ENCODE peak calls at places on chromosomes 11 and 22, in six cellular contexts. I is breast epithelium, L is upper lobe of left lung, J is tibial nerve, P is K562, Q is IMR-90. B is an unnamed sample.

GRCh38 chr11:47551086-47551485 is 1.8 kb downstream of the CELF1 start:
- DNase-seq in I (no peak), P (no peak), Q (peak), L (no peak), J (no peak), B (no peak)

GRCh38 chr11:44767421-44767820 is 40.7 kb downstream of the TSPAN18 start:
- DNase-seq in I (no peak), Q (peak), J (no peak), P (no peak), L (no peak), B (no peak)

GRCh38 chr11:84384637-84385227 is 1098.6 kb upstream of the CCDC90B start:
- DNase-seq in L (no peak), I (peak), J (peak), P (peak), Q (peak), B (no peak)

GRCh38 chr11:95520765-95521542 is 268.6 kb downstream of the FAM76B start:
- DNase-seq in P (no peak), J (no peak), L (no peak), Q (no peak), I (peak), B (no peak)

GRCh38 chr11:121153472-121153871 is 52.4 kb downstream of the TECTA start:
- DNase-seq in P (no peak), L (no peak), I (no peak), J (no peak), Q (no peak), B (no peak)

GRCh38 chr11:70167723-70168404 is 35.2 kb upstream of the FADD start:
- DNase-seq in L (no peak), P (no peak), Q (no peak), I (no peak), J (no peak), B (no peak)

GRCh38 chr11:1178201-1178885 is 20.6 kb downstream of the MUC5AC start:
- DNase-seq in Q (no peak), P (no peak), L (peak), I (no peak), J (no peak), B (no peak)

GRCh38 chr11:9977554-9977953 is 313.7 kb downstream of the SWAP70 start:
- DNase-seq in L (no peak), P (no peak), Q (no peak), I (no peak), J (no peak), B (no peak)

GRCh38 chr11:20599424-20600346 is at the start of gene SLC6A5:
- DNase-seq in J (no peak), P (peak), L (no peak), Q (peak), I (no peak), B (no peak)

GRCh38 chr22:38737302-38738060 is 18.3 kb downstream of the SUN2 start:
- DNase-seq in I (no peak), L (no peak), J (no peak), Q (peak), P (no peak), B (no peak)

GRCh38 chr11:44180107-44180506 is 84.6 kb downstream of the EXT2 start:
- DNase-seq in L (no peak), I (no peak), P (no peak), Q (no peak), J (no peak), B (no peak)

GRCh38 chr11:20036625-20037335 is 123.5 kb downstream of the DBX1 start:
- DNase-seq in Q (no peak), J (no peak), P (no peak), L (no peak), I (no peak), B (no peak)

GRCh38 chr11:69075421-69076128 is 26.8 kb downstream of the TPCN2 start:
- DNase-seq in Q (peak), L (peak), I (peak), P (no peak), J (peak), B (no peak)

GRCh38 chr11:104164028-104164520 is at the start of gene PDGFD:
- DNase-seq in I (peak), J (peak), L (peak), P (no peak), Q (peak), B (peak)

GRCh38 chr11:125338886-125339811 is 156.9 kb downstream of the FEZ1 start:
- DNase-seq in L (no peak), P (no peak), I (no peak), Q (no peak), J (peak), B (no peak)

GRCh38 chr22:39360674-39361413 is 11.1 kb downstream of the SYNGR1 start:
- DNase-seq in L (no peak), I (peak), J (no peak), P (no peak), Q (no peak), B (no peak)

GRCh38 chr11:93963072-93963471 is 58.1 kb upstream of the HEPHL1 start:
- DNase-seq in Q (no peak), I (no peak), J (no peak), L (no peak), P (no peak), B (no peak)

GRCh38 chr11:93957553-93957952 is 63.6 kb upstream of the HEPHL1 start:
- DNase-seq in I (no peak), P (no peak), Q (no peak), J (no peak), L (no peak), B (no peak)

GRCh38 chr11:93959663-93960062 is 61.5 kb upstream of the HEPHL1 start:
- DNase-seq in Q (no peak), L (no peak), P (no peak), I (no peak), J (no peak), B (no peak)

DNA sequence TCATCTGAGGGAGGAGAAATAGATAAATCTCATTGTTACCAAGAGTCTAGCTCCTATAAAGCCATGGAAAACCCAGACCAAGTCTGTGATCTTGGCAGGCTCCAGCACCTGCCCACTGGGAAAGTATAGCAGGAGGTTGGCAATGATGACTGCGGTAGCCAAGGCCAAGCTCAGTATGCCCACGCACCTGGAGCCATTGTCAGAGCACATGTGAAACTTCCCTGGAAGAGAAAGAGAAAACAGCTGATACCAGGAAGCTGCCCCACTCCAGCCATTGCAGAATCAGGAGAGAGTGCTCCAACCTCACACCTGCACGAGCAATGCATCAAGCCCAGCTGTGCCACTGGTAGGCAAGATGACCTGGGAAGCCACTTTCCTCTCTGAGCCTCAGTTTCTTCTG is 62.2 kb upstream of the HEPHL1 start:
- DNase-seq in Q (no peak), I (no peak), L (no peak), J (no peak), P (no peak), B (no peak)
- TF ChIP-seq POLR2A in Q (no peak), I (no peak), L (no peak), J (no peak), P (no peak), B (no peak)

GRCh38 chr22:42994917-42995562 is 19.9 kb downstream of the PACSIN2 start:
- DNase-seq in I (peak), L (peak), Q (peak), J (peak), P (no peak), B (no peak)
- TF ChIP-seq POLR2A in I (peak), L (peak), Q (peak), J (no peak), P (no peak), B (no peak)

DNA sequence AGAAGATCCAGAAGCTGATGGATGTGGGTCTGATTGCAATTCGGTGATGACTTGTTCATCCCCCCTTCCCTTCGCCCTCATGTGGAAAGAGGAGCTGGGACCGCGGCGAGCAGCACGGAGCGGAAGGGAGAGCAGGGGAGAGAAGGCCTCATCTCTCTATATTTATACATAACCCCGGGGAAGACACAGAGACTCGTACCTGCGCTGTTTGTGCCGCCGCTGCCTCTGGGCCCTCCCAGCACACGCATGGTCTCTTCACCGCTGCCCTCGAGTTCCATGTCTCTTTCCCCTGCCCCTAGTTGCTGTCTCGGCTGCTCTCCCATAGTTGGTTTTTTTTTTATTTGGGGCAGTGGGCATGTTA is 2.5 kb upstream of the FERMT3 start:
- DNase-seq in J (no peak), P (no peak), I (no peak), L (peak), Q (no peak), B (no peak)
- TF ChIP-seq POLR2A in J (no peak), P (no peak), I (no peak), L (no peak), Q (no peak), B (no peak)

GRCh38 chr11:57639321-57640067 is 10.2 kb downstream of the YPEL4 start:
- DNase-seq in P (no peak), L (peak), I (no peak), J (no peak), Q (peak), B (no peak)
- TF ChIP-seq POLR2A in P (no peak), L (no peak), I (no peak), J (no peak), Q (no peak), B (no peak)